ENCODE peak calls at places on chromosomes 12 and 14, in four cellular contexts. One of them, this sample, is unnamed.

GRCh38 chr12:92055877-92056276 is 89.8 kb downstream of the BTG1 start:
- DNase-seq in WTC11: no peak
- DNase-seq in K562: no peak
- DNase-seq in HepG2: no peak
- DNase-seq in this sample: no peak

GRCh38 chr14:87175175-87175574 is 817.8 kb downstream of the GALC start:
- DNase-seq in WTC11: no peak
- DNase-seq in K562: no peak
- DNase-seq in HepG2: no peak
- DNase-seq in this sample: no peak

GRCh38 chr12:4272014-4272975 is 1.3 kb upstream of the CCND2 start:
- DNase-seq in WTC11: peak
- DNase-seq in K562: peak
- DNase-seq in HepG2: no peak
- DNase-seq in this sample: peak

GRCh38 chr12:19351346-19351745 is 87.9 kb upstream of the AEBP2 start:
- DNase-seq in WTC11: no peak
- DNase-seq in K562: no peak
- DNase-seq in HepG2: no peak
- DNase-seq in this sample: no peak

GRCh38 chr14:68738559-68738958 is 54.3 kb downstream of the ZFP36L1 start:
- DNase-seq in WTC11: no peak
- DNase-seq in K562: no peak
- DNase-seq in HepG2: no peak
- DNase-seq in this sample: no peak

GRCh38 chr14:104845834-104846441 is 19.1 kb upstream of the CEP170B start:
- DNase-seq in WTC11: no peak
- DNase-seq in K562: no peak
- DNase-seq in HepG2: peak
- DNase-seq in this sample: no peak

GRCh38 chr12:92582888-92583287 is 119.9 kb upstream of the PLEKHG7 start:
- DNase-seq in WTC11: no peak
- DNase-seq in K562: no peak
- DNase-seq in HepG2: no peak
- DNase-seq in this sample: no peak

GRCh38 chr14:38255408-38255672 is 553 bp downstream of the CLEC14A start:
- DNase-seq in WTC11: peak
- DNase-seq in K562: no peak
- DNase-seq in HepG2: no peak
- DNase-seq in this sample: no peak

GRCh38 chr14:59320771-59321170 is 132.3 kb downstream of the DAAM1 start:
- DNase-seq in WTC11: no peak
- DNase-seq in K562: no peak
- DNase-seq in HepG2: no peak
- DNase-seq in this sample: no peak

GRCh38 chr12:120979220-120979861 is 998 bp downstream of the HNF1A start:
- DNase-seq in WTC11: no peak
- DNase-seq in K562: no peak
- DNase-seq in HepG2: no peak
- DNase-seq in this sample: no peak

GRCh38 chr12:16187684-16188083 is 89.8 kb downstream of the SLC15A5 start:
- DNase-seq in WTC11: no peak
- DNase-seq in K562: no peak
- DNase-seq in HepG2: no peak
- DNase-seq in this sample: no peak

GRCh38 chr12:47825239-47825639 is 5.5 kb upstream of the HDAC7 start:
- DNase-seq in WTC11: no peak
- DNase-seq in K562: no peak
- DNase-seq in HepG2: no peak
- DNase-seq in this sample: no peak

GRCh38 chr12:57752668-57753000 is 524 bp upstream of the CDK4 start:
- DNase-seq in WTC11: no peak
- DNase-seq in K562: no peak
- DNase-seq in HepG2: no peak
- DNase-seq in this sample: no peak

GRCh38 chr14:24948261-24948847 is 101.6 kb downstream of the STXBP6 start:
- DNase-seq in WTC11: no peak
- DNase-seq in K562: no peak
- DNase-seq in HepG2: no peak
- DNase-seq in this sample: no peak

GRCh38 chr12:131692431-131692830 is 18.5 kb upstream of the SFSWAP start:
- DNase-seq in WTC11: no peak
- DNase-seq in K562: no peak
- DNase-seq in HepG2: no peak
- DNase-seq in this sample: no peak

GRCh38 chr12:1314523-1314922 is 279.9 kb downstream of the FBXL14 start:
- DNase-seq in WTC11: no peak
- DNase-seq in K562: no peak
- DNase-seq in HepG2: no peak
- DNase-seq in this sample: no peak

GRCh38 chr14:69643430-69644200 is 32.2 kb downstream of the SUSD6 start:
- DNase-seq in WTC11: no peak
- DNase-seq in K562: no peak
- DNase-seq in HepG2: peak
- DNase-seq in this sample: no peak

GRCh38 chr12:83472350-83472749 is 785.6 kb downstream of the TMTC2 start:
- DNase-seq in WTC11: no peak
- DNase-seq in K562: no peak
- DNase-seq in HepG2: no peak
- DNase-seq in this sample: no peak

GRCh38 chr12:104775731-104776231 is 182.3 kb downstream of the SLC41A2 start:
- DNase-seq in WTC11: no peak
- DNase-seq in K562: no peak
- DNase-seq in HepG2: no peak
- DNase-seq in this sample: no peak

GRCh38 chr12:53955776-53956250 is 1.1 kb downstream of the HOXC12 start:
- DNase-seq in WTC11: no peak
- DNase-seq in K562: no peak
- DNase-seq in HepG2: no peak
- DNase-seq in this sample: no peak

GRCh38 chr12:95634622-95635621 is 83.6 kb upstream of the USP44 start:
- DNase-seq in WTC11: no peak
- DNase-seq in K562: no peak
- DNase-seq in HepG2: peak
- DNase-seq in this sample: no peak

GRCh38 chr12:54383041-54383609 is 1.4 kb downstream of the ZNF385A start:
- DNase-seq in WTC11: no peak
- DNase-seq in K562: peak
- DNase-seq in HepG2: no peak
- DNase-seq in this sample: no peak

GRCh38 chr12:53696285-53696654 is 20.4 kb upstream of the ATP5MC2 start:
- DNase-seq in WTC11: peak
- DNase-seq in K562: peak
- DNase-seq in HepG2: peak
- DNase-seq in this sample: peak

GRCh38 chr12:70853326-70853725 is 67.2 kb downstream of the PTPRR start:
- DNase-seq in WTC11: no peak
- DNase-seq in K562: no peak
- DNase-seq in HepG2: peak
- DNase-seq in this sample: no peak

GRCh38 chr12:125310461-125310860 is 245.2 kb downstream of the AACS start:
- DNase-seq in WTC11: no peak
- DNase-seq in K562: no peak
- DNase-seq in HepG2: no peak
- DNase-seq in this sample: no peak

GRCh38 chr14:60381909-60382308 is 104.0 kb downstream of the C14orf39 start:
- DNase-seq in WTC11: no peak
- DNase-seq in K562: no peak
- DNase-seq in HepG2: no peak
- DNase-seq in this sample: no peak

GRCh38 chr12:69885656-69886055 is 60.6 kb downstream of the MYRFL start:
- DNase-seq in WTC11: no peak
- DNase-seq in K562: no peak
- DNase-seq in HepG2: no peak
- DNase-seq in this sample: no peak

GRCh38 chr14:34070917-34071407 is 120.1 kb upstream of the EGLN3 start:
- DNase-seq in WTC11: no peak
- DNase-seq in K562: no peak
- DNase-seq in HepG2: no peak
- DNase-seq in this sample: no peak

GRCh38 chr12:119804011-119804641 is 73.0 kb downstream of the CIT start:
- DNase-seq in WTC11: peak
- DNase-seq in K562: peak
- DNase-seq in HepG2: peak
- DNase-seq in this sample: peak

GRCh38 chr14:97065305-97066067 is 268.3 kb downstream of the VRK1 start:
- DNase-seq in WTC11: no peak
- DNase-seq in K562: no peak
- DNase-seq in HepG2: no peak
- DNase-seq in this sample: no peak

GRCh38 chr12:4763549-4763948 is 43.3 kb downstream of the GALNT8 start:
- DNase-seq in WTC11: peak
- DNase-seq in K562: peak
- DNase-seq in HepG2: peak
- DNase-seq in this sample: peak

GRCh38 chr12:22284871-22285270 is 49.6 kb downstream of the ST8SIA1 start:
- DNase-seq in WTC11: no peak
- DNase-seq in K562: no peak
- DNase-seq in HepG2: no peak
- DNase-seq in this sample: no peak
- TF ChIP-seq ELF4 in WTC11: no peak
- TF ChIP-seq ELF4 in K562: no peak
- TF ChIP-seq ELF4 in HepG2: no peak
- TF ChIP-seq ELF4 in this sample: no peak

DNA sequence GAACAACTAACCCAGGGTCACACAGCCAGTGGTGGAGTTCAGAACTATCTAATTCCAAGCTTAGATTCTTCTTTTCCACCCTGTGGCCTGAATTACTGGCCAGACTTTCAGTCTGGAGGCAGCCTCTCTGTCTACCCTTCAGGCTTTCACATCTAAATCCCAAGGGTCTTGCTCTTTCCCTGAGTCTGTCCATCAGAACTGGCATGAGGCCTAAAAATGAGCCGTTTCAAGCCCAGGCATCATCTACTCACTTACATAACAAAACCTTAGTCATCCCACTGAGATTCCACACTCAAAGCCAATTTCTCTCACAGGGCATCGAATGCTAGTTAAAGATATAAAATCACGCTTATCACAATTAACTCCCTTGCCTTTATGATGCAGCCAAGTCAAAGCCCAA is 1.3 kb upstream of the PTGDR start:
- DNase-seq in WTC11: no peak
- DNase-seq in K562: no peak
- DNase-seq in HepG2: no peak
- DNase-seq in this sample: no peak
- TF ChIP-seq ELF4 in WTC11: no peak
- TF ChIP-seq ELF4 in K562: no peak
- TF ChIP-seq ELF4 in HepG2: no peak
- TF ChIP-seq ELF4 in this sample: no peak

GRCh38 chr14:70857499-70857895 is 48.2 kb upstream of the MAP3K9 start:
- DNase-seq in WTC11: no peak
- DNase-seq in K562: no peak
- DNase-seq in HepG2: no peak
- DNase-seq in this sample: no peak

GRCh38 chr14:70858641-70859040 is 48.6 kb upstream of the PCNX1 start:
- DNase-seq in WTC11: peak
- DNase-seq in K562: no peak
- DNase-seq in HepG2: peak
- DNase-seq in this sample: peak

GRCh38 chr14:70855486-70855885 is 46.2 kb upstream of the MAP3K9 start:
- DNase-seq in WTC11: no peak
- DNase-seq in K562: no peak
- DNase-seq in HepG2: no peak
- DNase-seq in this sample: no peak

DNA sequence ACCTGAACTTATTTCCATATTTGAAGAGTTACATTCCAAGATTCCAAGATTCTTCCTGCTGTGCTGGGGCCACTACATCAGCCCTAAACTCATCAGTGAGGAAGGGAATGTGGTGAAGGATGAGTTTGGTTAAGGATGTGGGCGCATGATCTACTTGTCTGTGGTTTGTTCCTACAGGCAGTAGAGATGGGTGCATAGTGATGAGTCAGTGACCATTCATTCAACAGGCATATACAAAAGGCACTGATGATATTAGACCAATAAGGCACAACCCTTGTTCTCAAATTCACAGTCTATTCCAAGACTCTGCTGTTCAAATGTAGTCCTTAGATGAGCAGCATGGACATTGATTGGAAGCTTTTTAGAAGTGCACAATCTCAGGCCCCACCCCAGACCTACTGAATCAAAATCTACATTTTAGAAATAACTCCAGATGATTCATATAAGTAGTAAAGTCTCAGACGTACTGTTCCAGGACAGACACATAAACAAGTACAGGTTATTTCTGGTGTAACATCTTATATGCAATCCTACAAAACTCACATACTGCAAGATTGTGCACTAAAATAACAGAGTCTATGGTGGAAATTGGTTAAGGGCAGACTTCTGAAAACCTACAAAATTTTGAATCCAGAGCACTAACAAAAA is 47.7 kb upstream of the MAP3K9 start:
- DNase-seq in WTC11: no peak
- DNase-seq in K562: no peak
- DNase-seq in HepG2: no peak
- DNase-seq in this sample: no peak
- TF ChIP-seq ELF4 in WTC11: no peak
- TF ChIP-seq ELF4 in K562: no peak
- TF ChIP-seq ELF4 in HepG2: no peak
- TF ChIP-seq ELF4 in this sample: no peak

DNA sequence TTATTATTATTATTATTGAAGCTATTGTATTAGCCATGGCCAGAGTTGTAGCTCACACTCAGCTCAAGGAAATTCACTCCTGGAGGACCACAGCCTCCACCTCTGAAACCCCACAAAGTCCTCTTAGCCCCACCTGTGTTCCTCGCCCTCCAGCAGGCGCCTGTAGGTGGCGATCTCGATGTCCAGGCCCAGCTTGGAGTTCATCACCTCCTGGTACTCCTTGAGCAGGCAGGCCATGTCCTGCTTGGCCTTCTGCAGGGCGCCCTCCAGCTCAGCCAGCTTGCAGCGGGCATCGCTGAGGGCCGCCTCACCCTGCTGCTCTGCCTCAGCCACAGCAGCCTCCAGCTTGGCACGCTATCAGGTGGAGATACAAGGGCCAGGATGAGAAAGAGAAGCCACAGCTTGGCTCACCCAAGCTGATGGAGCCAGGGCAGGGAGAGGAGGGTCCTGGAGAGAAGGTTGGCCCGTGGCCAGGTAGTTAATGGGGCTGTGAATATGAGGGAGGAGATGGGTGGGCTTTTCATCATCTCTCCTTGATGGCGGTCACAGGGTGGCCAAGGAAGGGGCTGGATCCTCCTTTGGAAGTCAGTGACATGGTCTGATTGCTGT is 5.1 kb downstream of the KRT85 start:
- DNase-seq in WTC11: peak
- DNase-seq in K562: peak
- DNase-seq in HepG2: no peak
- DNase-seq in this sample: no peak
- TF ChIP-seq ELF4 in WTC11: no peak
- TF ChIP-seq ELF4 in K562: no peak
- TF ChIP-seq ELF4 in HepG2: no peak
- TF ChIP-seq ELF4 in this sample: no peak

GRCh38 chr12:25025951-25026490 is 77.1 kb upstream of the BCAT1 start:
- DNase-seq in WTC11: no peak
- DNase-seq in K562: no peak
- DNase-seq in HepG2: no peak
- DNase-seq in this sample: no peak
- TF ChIP-seq ELF4 in WTC11: no peak
- TF ChIP-seq ELF4 in K562: no peak
- TF ChIP-seq ELF4 in HepG2: no peak
- TF ChIP-seq ELF4 in this sample: no peak

This sample was measured in HEK293T.